ENCODE peak calls at places on chromosomes 4 and X, in six cellular contexts. One of them, this sample, is unnamed.

GRCh38 chr4:108030332-108030731 is 40.6 kb downstream of the HADH start:
- DNase-seq in right lobe of liver: no peak
- DNase-seq in CD8-positive, alpha-beta T cell: peak
- DNase-seq in omental fat pad: no peak
- DNase-seq in bronchial epithelial cell: peak
- DNase-seq in AG09309: peak
- DNase-seq in this sample: no peak

GRCh38 chr4:111601671-111602070 is 543.6 kb upstream of the FAM241A start:
- DNase-seq in right lobe of liver: no peak
- DNase-seq in CD8-positive, alpha-beta T cell: no peak
- DNase-seq in omental fat pad: no peak
- DNase-seq in AG09309: no peak
- DNase-seq in bronchial epithelial cell: no peak
- DNase-seq in this sample: no peak

GRCh38 chrX:47242321-47242720 is 9.5 kb downstream of the USP11 start:
- DNase-seq in bronchial epithelial cell: no peak
- DNase-seq in AG09309: no peak
- DNase-seq in CD8-positive, alpha-beta T cell: no peak
- DNase-seq in right lobe of liver: no peak
- DNase-seq in omental fat pad: no peak
- DNase-seq in this sample: no peak

GRCh38 chr4:155407480-155407879 is 30.7 kb upstream of the MAP9 start:
- DNase-seq in AG09309: no peak
- DNase-seq in CD8-positive, alpha-beta T cell: no peak
- DNase-seq in bronchial epithelial cell: no peak
- DNase-seq in omental fat pad: no peak
- DNase-seq in right lobe of liver: no peak
- DNase-seq in this sample: no peak

GRCh38 chrX:54810532-54810931 is 3.0 kb downstream of the MAGED2 start:
- DNase-seq in right lobe of liver: no peak
- DNase-seq in bronchial epithelial cell: no peak
- DNase-seq in CD8-positive, alpha-beta T cell: no peak
- DNase-seq in AG09309: no peak
- DNase-seq in omental fat pad: no peak
- DNase-seq in this sample: no peak

GRCh38 chrX:44945736-44946135 is 72.7 kb downstream of the KDM6A start:
- DNase-seq in omental fat pad: no peak
- DNase-seq in AG09309: no peak
- DNase-seq in right lobe of liver: no peak
- DNase-seq in bronchial epithelial cell: no peak
- DNase-seq in CD8-positive, alpha-beta T cell: no peak
- DNase-seq in this sample: no peak

GRCh38 chr4:5460106-5460801 is 248.1 kb downstream of the EVC2 start:
- DNase-seq in bronchial epithelial cell: no peak
- DNase-seq in CD8-positive, alpha-beta T cell: no peak
- DNase-seq in right lobe of liver: no peak
- DNase-seq in omental fat pad: no peak
- DNase-seq in AG09309: no peak
- DNase-seq in this sample: peak

GRCh38 chr4:89835413-89835812 is 1.5 kb downstream of the SNCA start:
- DNase-seq in bronchial epithelial cell: no peak
- DNase-seq in omental fat pad: no peak
- DNase-seq in CD8-positive, alpha-beta T cell: no peak
- DNase-seq in right lobe of liver: no peak
- DNase-seq in AG09309: no peak
- DNase-seq in this sample: no peak

GRCh38 chr4:173152104-173152503 is 16.5 kb upstream of the GALNT7 start:
- DNase-seq in omental fat pad: no peak
- DNase-seq in right lobe of liver: no peak
- DNase-seq in bronchial epithelial cell: no peak
- DNase-seq in AG09309: no peak
- DNase-seq in CD8-positive, alpha-beta T cell: no peak
- DNase-seq in this sample: no peak

GRCh38 chr4:88818650-88819470 is 121.2 kb upstream of the NAP1L5 start:
- DNase-seq in CD8-positive, alpha-beta T cell: no peak
- DNase-seq in AG09309: no peak
- DNase-seq in bronchial epithelial cell: peak
- DNase-seq in omental fat pad: no peak
- DNase-seq in right lobe of liver: peak
- DNase-seq in this sample: no peak

GRCh38 chr4:34181891-34182290 is 2062.4 kb downstream of the ARAP2 start:
- DNase-seq in bronchial epithelial cell: peak
- DNase-seq in AG09309: peak
- DNase-seq in CD8-positive, alpha-beta T cell: no peak
- DNase-seq in right lobe of liver: no peak
- DNase-seq in omental fat pad: no peak
- DNase-seq in this sample: no peak

GRCh38 chr4:106344324-106344970 is 24.1 kb downstream of the GIMD1 start:
- DNase-seq in right lobe of liver: no peak
- DNase-seq in AG09309: no peak
- DNase-seq in omental fat pad: no peak
- DNase-seq in bronchial epithelial cell: peak
- DNase-seq in CD8-positive, alpha-beta T cell: no peak
- DNase-seq in this sample: no peak

GRCh38 chr4:166734797-166735196 is 499.5 kb downstream of the SPOCK3 start:
- DNase-seq in bronchial epithelial cell: no peak
- DNase-seq in right lobe of liver: no peak
- DNase-seq in omental fat pad: no peak
- DNase-seq in CD8-positive, alpha-beta T cell: no peak
- DNase-seq in AG09309: no peak
- DNase-seq in this sample: no peak

GRCh38 chr4:174037049-174037448 is 246.4 kb downstream of the FBXO8 start:
- DNase-seq in AG09309: no peak
- DNase-seq in bronchial epithelial cell: no peak
- DNase-seq in CD8-positive, alpha-beta T cell: no peak
- DNase-seq in omental fat pad: no peak
- DNase-seq in right lobe of liver: no peak
- DNase-seq in this sample: no peak

GRCh38 chr4:99157478-99157935 is 13.4 kb upstream of the ADH4 start:
- DNase-seq in AG09309: no peak
- DNase-seq in CD8-positive, alpha-beta T cell: no peak
- DNase-seq in right lobe of liver: no peak
- DNase-seq in omental fat pad: no peak
- DNase-seq in bronchial epithelial cell: no peak
- DNase-seq in this sample: no peak

GRCh38 chr4:829761-830655 is 4.1 kb upstream of the CPLX1 start:
- DNase-seq in AG09309: no peak
- DNase-seq in CD8-positive, alpha-beta T cell: no peak
- DNase-seq in right lobe of liver: peak
- DNase-seq in omental fat pad: no peak
- DNase-seq in bronchial epithelial cell: no peak
- DNase-seq in this sample: peak

GRCh38 chr4:8542776-8543525 is 37.2 kb upstream of the GPR78 start:
- DNase-seq in CD8-positive, alpha-beta T cell: no peak
- DNase-seq in bronchial epithelial cell: no peak
- DNase-seq in AG09309: no peak
- DNase-seq in right lobe of liver: no peak
- DNase-seq in omental fat pad: no peak
- DNase-seq in this sample: peak

GRCh38 chr4:120922390-120923200 is at the start of gene PRDM5:
- DNase-seq in bronchial epithelial cell: peak
- DNase-seq in right lobe of liver: peak
- DNase-seq in omental fat pad: no peak
- DNase-seq in CD8-positive, alpha-beta T cell: peak
- DNase-seq in AG09309: no peak
- DNase-seq in this sample: peak

GRCh38 chr4:122826596-122827257 is at the start of gene FGF2:
- DNase-seq in right lobe of liver: peak
- DNase-seq in omental fat pad: peak
- DNase-seq in bronchial epithelial cell: no peak
- DNase-seq in AG09309: no peak
- DNase-seq in CD8-positive, alpha-beta T cell: no peak
- DNase-seq in this sample: peak

GRCh38 chr4:121307441-121308327 is 73.1 kb downstream of the QRFPR start:
- DNase-seq in omental fat pad: no peak
- DNase-seq in right lobe of liver: no peak
- DNase-seq in bronchial epithelial cell: peak
- DNase-seq in CD8-positive, alpha-beta T cell: no peak
- DNase-seq in AG09309: peak
- DNase-seq in this sample: no peak

GRCh38 chr4:34422472-34422871 is 1821.8 kb downstream of the ARAP2 start:
- DNase-seq in CD8-positive, alpha-beta T cell: no peak
- DNase-seq in omental fat pad: no peak
- DNase-seq in bronchial epithelial cell: peak
- DNase-seq in right lobe of liver: no peak
- DNase-seq in AG09309: no peak
- DNase-seq in this sample: no peak

GRCh38 chr4:173801876-173802713 is 272.1 kb upstream of the HAND2 start:
- DNase-seq in AG09309: no peak
- DNase-seq in omental fat pad: no peak
- DNase-seq in CD8-positive, alpha-beta T cell: no peak
- DNase-seq in bronchial epithelial cell: no peak
- DNase-seq in right lobe of liver: no peak
- DNase-seq in this sample: no peak

GRCh38 chr4:117560329-117560728 is 474.0 kb upstream of the NDST3 start:
- DNase-seq in bronchial epithelial cell: peak
- DNase-seq in right lobe of liver: no peak
- DNase-seq in CD8-positive, alpha-beta T cell: no peak
- DNase-seq in omental fat pad: no peak
- DNase-seq in AG09309: no peak
- DNase-seq in this sample: no peak

GRCh38 chrX:56798866-56799864 is 70.1 kb downstream of the NBDY start:
- DNase-seq in CD8-positive, alpha-beta T cell: no peak
- DNase-seq in omental fat pad: no peak
- DNase-seq in right lobe of liver: no peak
- DNase-seq in bronchial epithelial cell: no peak
- DNase-seq in AG09309: no peak
- DNase-seq in this sample: peak
- TF ChIP-seq CTCF in CD8-positive, alpha-beta T cell: no peak
- TF ChIP-seq CTCF in omental fat pad: no peak
- TF ChIP-seq CTCF in right lobe of liver: peak
- TF ChIP-seq CTCF in bronchial epithelial cell: no peak
- TF ChIP-seq CTCF in AG09309: no peak
- TF ChIP-seq CTCF in this sample: no peak

GRCh38 chrX:118459494-118459893 is 36.1 kb upstream of the DOCK11 start:
- DNase-seq in omental fat pad: no peak
- DNase-seq in bronchial epithelial cell: peak
- DNase-seq in AG09309: peak
- DNase-seq in CD8-positive, alpha-beta T cell: no peak
- DNase-seq in right lobe of liver: no peak
- DNase-seq in this sample: no peak
- TF ChIP-seq CTCF in omental fat pad: no peak
- TF ChIP-seq CTCF in bronchial epithelial cell: peak
- TF ChIP-seq CTCF in AG09309: peak
- TF ChIP-seq CTCF in CD8-positive, alpha-beta T cell: peak
- TF ChIP-seq CTCF in right lobe of liver: peak
- TF ChIP-seq CTCF in this sample: peak

GRCh38 chrX:150063673-150064072 is 125.4 kb upstream of the EOLA2 start:
- DNase-seq in bronchial epithelial cell: no peak
- DNase-seq in AG09309: no peak
- DNase-seq in right lobe of liver: no peak
- DNase-seq in CD8-positive, alpha-beta T cell: no peak
- DNase-seq in omental fat pad: no peak
- DNase-seq in this sample: no peak

GRCh38 chrX:150058728-150059127 is 120.4 kb upstream of the EOLA2 start:
- DNase-seq in CD8-positive, alpha-beta T cell: no peak
- DNase-seq in bronchial epithelial cell: no peak
- DNase-seq in AG09309: no peak
- DNase-seq in omental fat pad: no peak
- DNase-seq in right lobe of liver: no peak
- DNase-seq in this sample: no peak

GRCh38 chrX:150063138-150063518 is 124.8 kb upstream of the EOLA2 start:
- DNase-seq in right lobe of liver: no peak
- DNase-seq in AG09309: no peak
- DNase-seq in CD8-positive, alpha-beta T cell: no peak
- DNase-seq in bronchial epithelial cell: no peak
- DNase-seq in omental fat pad: no peak
- DNase-seq in this sample: no peak

GRCh38 chrX:150060406-150060805 is 122.1 kb upstream of the EOLA2 start:
- DNase-seq in omental fat pad: no peak
- DNase-seq in right lobe of liver: no peak
- DNase-seq in CD8-positive, alpha-beta T cell: no peak
- DNase-seq in AG09309: no peak
- DNase-seq in bronchial epithelial cell: no peak
- DNase-seq in this sample: no peak

GRCh38 chrX:150062292-150063137 is 124.2 kb upstream of the EOLA2 start:
- DNase-seq in right lobe of liver: no peak
- DNase-seq in CD8-positive, alpha-beta T cell: no peak
- DNase-seq in AG09309: peak
- DNase-seq in bronchial epithelial cell: peak
- DNase-seq in omental fat pad: no peak
- DNase-seq in this sample: no peak
- TF ChIP-seq CTCF in right lobe of liver: no peak
- TF ChIP-seq CTCF in CD8-positive, alpha-beta T cell: no peak
- TF ChIP-seq CTCF in AG09309: peak
- TF ChIP-seq CTCF in bronchial epithelial cell: no peak
- TF ChIP-seq CTCF in omental fat pad: no peak
- TF ChIP-seq CTCF in this sample: no peak

GRCh38 chr4:103499094-103499493 is 220.7 kb downstream of the TACR3 start:
- DNase-seq in bronchial epithelial cell: no peak
- DNase-seq in omental fat pad: no peak
- DNase-seq in AG09309: no peak
- DNase-seq in right lobe of liver: no peak
- DNase-seq in CD8-positive, alpha-beta T cell: no peak
- DNase-seq in this sample: no peak
- TF ChIP-seq CTCF in bronchial epithelial cell: no peak
- TF ChIP-seq CTCF in omental fat pad: no peak
- TF ChIP-seq CTCF in AG09309: peak
- TF ChIP-seq CTCF in right lobe of liver: no peak
- TF ChIP-seq CTCF in CD8-positive, alpha-beta T cell: no peak
- TF ChIP-seq CTCF in this sample: no peak

GRCh38 chr4:3787489-3788365 is 21.5 kb downstream of the ADRA2C start:
- DNase-seq in AG09309: no peak
- DNase-seq in right lobe of liver: no peak
- DNase-seq in omental fat pad: no peak
- DNase-seq in CD8-positive, alpha-beta T cell: no peak
- DNase-seq in bronchial epithelial cell: no peak
- DNase-seq in this sample: no peak

GRCh38 chr4:3786196-3786869 is 20.1 kb downstream of the ADRA2C start:
- DNase-seq in right lobe of liver: peak
- DNase-seq in AG09309: no peak
- DNase-seq in bronchial epithelial cell: no peak
- DNase-seq in CD8-positive, alpha-beta T cell: no peak
- DNase-seq in omental fat pad: no peak
- DNase-seq in this sample: no peak

GRCh38 chr4:3784469-3785291 is 18.5 kb downstream of the ADRA2C start:
- DNase-seq in AG09309: no peak
- DNase-seq in CD8-positive, alpha-beta T cell: no peak
- DNase-seq in bronchial epithelial cell: peak
- DNase-seq in right lobe of liver: no peak
- DNase-seq in omental fat pad: no peak
- DNase-seq in this sample: no peak

GRCh38 chr4:3783691-3784306 is 17.6 kb downstream of the ADRA2C start:
- DNase-seq in CD8-positive, alpha-beta T cell: no peak
- DNase-seq in AG09309: no peak
- DNase-seq in omental fat pad: no peak
- DNase-seq in bronchial epithelial cell: no peak
- DNase-seq in right lobe of liver: no peak
- DNase-seq in this sample: no peak

DNA sequence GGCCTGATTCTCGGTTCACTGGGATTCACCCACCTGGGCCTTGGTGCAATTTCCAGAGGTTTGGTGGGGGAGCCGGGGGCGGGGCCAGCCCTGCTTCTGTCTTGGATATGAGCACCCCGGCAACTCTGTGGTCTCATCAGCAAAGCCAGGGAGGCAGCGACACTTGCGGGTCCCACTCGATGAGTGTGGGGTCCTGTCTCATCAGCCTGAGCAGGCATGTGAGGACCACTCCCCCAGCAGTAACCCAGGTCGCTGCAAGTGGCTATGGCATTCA is 19.0 kb downstream of the ADRA2C start:
- DNase-seq in bronchial epithelial cell: no peak
- DNase-seq in omental fat pad: no peak
- DNase-seq in right lobe of liver: no peak
- DNase-seq in CD8-positive, alpha-beta T cell: no peak
- DNase-seq in AG09309: no peak
- DNase-seq in this sample: no peak
- TF ChIP-seq CTCF in bronchial epithelial cell: no peak
- TF ChIP-seq CTCF in omental fat pad: no peak
- TF ChIP-seq CTCF in right lobe of liver: no peak
- TF ChIP-seq CTCF in CD8-positive, alpha-beta T cell: no peak
- TF ChIP-seq CTCF in AG09309: no peak
- TF ChIP-seq CTCF in this sample: no peak